ENCODE peak calls at places on chromosomes 12 and 14, in ten cellular contexts. D is pancreas, V is left ventricle myocardium inferior, L is uterus, W is GM20000, T is A549, Q is mucosa of descending colon, H is retinal pigment epithelial cell, N is RWPE1, X is astrocyte. E is an unnamed sample.

GRCh38 chr14:72291908-72292688 is 359.9 kb downstream of the RGS6 start:
- DNase-seq in H (no peak), N (peak), X (peak), L (no peak), Q (no peak), V (no peak), T (peak), W (peak), D (no peak), E (peak)

GRCh38 chr12:110687770-110688169 is 1.1 kb downstream of the HVCN1 start:
- DNase-seq in D (no peak), Q (no peak), W (peak), H (no peak), T (no peak), N (no peak), V (no peak), L (no peak), X (no peak), E (peak)

GRCh38 chr14:101116065-101116464 is 212.5 kb upstream of the RTL1 start:
- DNase-seq in W (no peak), T (no peak), Q (no peak), D (no peak), X (no peak), L (no peak), H (no peak), V (no peak), N (no peak), E (no peak)

GRCh38 chr12:62640910-62641448 is 174.4 kb downstream of the MON2 start:
- DNase-seq in W (peak), Q (no peak), H (peak), V (no peak), D (no peak), X (peak), N (no peak), L (no peak), T (peak), E (peak)

GRCh38 chr12:14399871-14400270 is 34.4 kb downstream of the ATF7IP start:
- DNase-seq in V (no peak), Q (no peak), W (no peak), N (peak), T (no peak), D (no peak), H (peak), L (no peak), X (peak), E (peak)

GRCh38 chr12:79435742-79436141 is 255.0 kb downstream of the PAWR start:
- DNase-seq in D (no peak), V (no peak), N (no peak), Q (no peak), X (no peak), T (no peak), L (no peak), W (no peak), H (no peak), E (no peak)

GRCh38 chr14:50225067-50225973 is 6.1 kb downstream of the SOS2 start:
- DNase-seq in N (peak), V (no peak), L (no peak), H (peak), Q (no peak), W (no peak), X (peak), D (no peak), T (no peak), E (no peak)

GRCh38 chr12:45762185-45763110 is 32.9 kb downstream of the ARID2 start:
- DNase-seq in T (peak), V (no peak), L (no peak), X (peak), H (no peak), W (peak), N (peak), Q (no peak), D (no peak), E (peak)

GRCh38 chr12:57299514-57300016 is 48.6 kb upstream of the STAC3 start:
- DNase-seq in Q (no peak), N (no peak), D (no peak), L (no peak), H (no peak), V (no peak), X (peak), T (no peak), W (no peak), E (no peak)

GRCh38 chr12:19530631-19531020 is 91.3 kb downstream of the AEBP2 start:
- DNase-seq in X (peak), W (no peak), L (no peak), H (no peak), D (no peak), V (no peak), T (no peak), Q (no peak), N (peak), E (no peak)

GRCh38 chr14:23009939-23010718 is at the start of gene C14orf93:
- DNase-seq in W (peak), V (peak), T (peak), H (no peak), N (peak), X (peak), L (peak), D (peak), Q (peak), E (peak)

GRCh38 chr14:34009956-34010355 is 59.1 kb upstream of the EGLN3 start:
- DNase-seq in H (no peak), Q (no peak), X (no peak), L (no peak), V (no peak), N (no peak), T (no peak), W (no peak), D (no peak), E (no peak)

GRCh38 chr12:122841544-122842321 is 6.5 kb downstream of the HIP1R start:
- DNase-seq in Q (no peak), X (peak), T (no peak), H (no peak), V (no peak), D (peak), W (no peak), N (no peak), L (no peak), E (no peak)

GRCh38 chr12:102407776-102408486 is 72.4 kb downstream of the IGF1 start:
- DNase-seq in X (peak), V (no peak), T (peak), W (no peak), D (no peak), L (peak), H (no peak), Q (no peak), N (no peak), E (no peak)

GRCh38 chr12:109500406-109501185 is 23.2 kb downstream of the UBE3B start:
- DNase-seq in D (no peak), H (no peak), Q (no peak), N (no peak), X (no peak), L (no peak), V (no peak), T (no peak), W (no peak), E (no peak)

GRCh38 chr12:5690240-5690639 is 254.8 kb downstream of the ANO2 start:
- DNase-seq in W (no peak), N (no peak), T (no peak), L (no peak), D (no peak), H (no peak), X (no peak), Q (no peak), V (no peak), E (no peak)

GRCh38 chr12:52585951-52586350 is 12.3 kb upstream of the KRT74 start:
- DNase-seq in W (no peak), N (no peak), L (no peak), T (no peak), H (no peak), X (no peak), D (no peak), V (no peak), Q (no peak), E (peak)

GRCh38 chr12:54759751-54760150 is 94.6 kb upstream of the MUCL1 start:
- DNase-seq in V (no peak), X (no peak), W (peak), T (peak), H (no peak), Q (no peak), L (no peak), D (no peak), N (no peak), E (peak)

GRCh38 chr12:12693111-12693671 is 2.8 kb downstream of the GPR19 start:
- DNase-seq in L (no peak), T (no peak), V (no peak), Q (no peak), W (no peak), H (no peak), D (no peak), X (no peak), N (no peak), E (no peak)

GRCh38 chr12:3132636-3133409 is 55.6 kb downstream of the TSPAN9 start:
- DNase-seq in N (no peak), T (no peak), H (no peak), V (peak), D (no peak), W (no peak), Q (no peak), X (peak), L (peak), E (no peak)

GRCh38 chr12:124867389-124867930 is 3.8 kb upstream of the SCARB1 start:
- DNase-seq in W (no peak), V (no peak), Q (no peak), H (peak), T (peak), D (no peak), N (peak), X (peak), L (no peak), E (no peak)

GRCh38 chr12:117059156-117059555 is 40.1 kb downstream of the TESC start:
- DNase-seq in H (no peak), D (peak), W (no peak), Q (no peak), V (no peak), X (no peak), N (no peak), T (no peak), L (no peak), E (no peak)

GRCh38 chr12:92349635-92350034 is 204.0 kb upstream of the BTG1 start:
- DNase-seq in V (no peak), D (no peak), Q (no peak), N (no peak), T (no peak), W (no peak), H (no peak), L (no peak), X (no peak), E (no peak)

GRCh38 chr14:72023128-72024042 is 91.2 kb downstream of the RGS6 start:
- DNase-seq in H (no peak), L (no peak), W (no peak), D (no peak), X (no peak), Q (no peak), V (no peak), N (peak), T (no peak), E (no peak)

GRCh38 chr14:99549684-99550083 is 54.3 kb downstream of the CCDC85C start:
- DNase-seq in X (no peak), L (no peak), V (no peak), N (no peak), H (no peak), D (no peak), T (no peak), W (no peak), Q (no peak), E (no peak)

GRCh38 chr12:14836336-14837210 is 6.8 kb downstream of the ART4 start:
- DNase-seq in X (peak), W (no peak), V (no peak), T (peak), L (no peak), D (no peak), Q (no peak), H (no peak), N (peak), E (no peak)

GRCh38 chr12:132478845-132479244 is 11.1 kb upstream of the FBRSL1 start:
- DNase-seq in T (no peak), H (no peak), X (no peak), V (no peak), Q (no peak), D (peak), N (no peak), L (no peak), W (no peak), E (no peak)

DNA sequence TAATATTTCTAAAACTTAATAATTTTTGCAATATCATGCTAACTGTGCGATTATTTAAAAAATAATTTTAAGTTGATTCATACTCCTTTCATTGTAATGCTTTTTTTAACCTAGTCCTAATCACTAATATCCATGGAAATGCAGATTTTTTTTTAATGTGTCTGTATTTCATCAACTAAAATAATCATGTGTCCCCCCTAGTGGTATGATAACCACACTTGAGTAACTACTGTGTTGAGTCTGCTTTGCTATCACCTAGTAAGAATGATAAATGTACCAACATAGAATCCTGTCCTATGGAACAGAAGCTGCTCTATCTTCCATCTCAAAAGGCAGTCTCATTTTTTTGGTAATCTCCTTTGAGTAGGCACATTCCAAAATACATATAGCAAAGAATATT is 19.1 kb upstream of the SYNE2 start:
- DNase-seq in T (peak), H (no peak), X (no peak), L (no peak), V (no peak), Q (no peak), D (no peak), W (no peak), N (no peak), E (no peak)
- TF ChIP-seq CTCF in T (no peak), H (no peak), X (no peak), L (no peak), V (no peak), Q (no peak), D (no peak), W (no peak), N (no peak), E (no peak)

GRCh38 chr12:75505706-75506312 is 5.6 kb downstream of the KRR1 start:
- DNase-seq in W (no peak), D (no peak), Q (no peak), T (peak), V (no peak), H (no peak), N (no peak), L (no peak), X (no peak), E (no peak)

GRCh38 chr12:75508159-75508558 is 3.2 kb downstream of the KRR1 start:
- DNase-seq in Q (no peak), H (no peak), D (no peak), X (no peak), N (no peak), W (no peak), V (no peak), T (no peak), L (no peak), E (no peak)

GRCh38 chr12:75509621-75510020 is 1.8 kb downstream of the KRR1 start:
- DNase-seq in T (no peak), V (no peak), X (no peak), Q (no peak), H (no peak), N (no peak), D (no peak), W (no peak), L (no peak), E (no peak)

DNA sequence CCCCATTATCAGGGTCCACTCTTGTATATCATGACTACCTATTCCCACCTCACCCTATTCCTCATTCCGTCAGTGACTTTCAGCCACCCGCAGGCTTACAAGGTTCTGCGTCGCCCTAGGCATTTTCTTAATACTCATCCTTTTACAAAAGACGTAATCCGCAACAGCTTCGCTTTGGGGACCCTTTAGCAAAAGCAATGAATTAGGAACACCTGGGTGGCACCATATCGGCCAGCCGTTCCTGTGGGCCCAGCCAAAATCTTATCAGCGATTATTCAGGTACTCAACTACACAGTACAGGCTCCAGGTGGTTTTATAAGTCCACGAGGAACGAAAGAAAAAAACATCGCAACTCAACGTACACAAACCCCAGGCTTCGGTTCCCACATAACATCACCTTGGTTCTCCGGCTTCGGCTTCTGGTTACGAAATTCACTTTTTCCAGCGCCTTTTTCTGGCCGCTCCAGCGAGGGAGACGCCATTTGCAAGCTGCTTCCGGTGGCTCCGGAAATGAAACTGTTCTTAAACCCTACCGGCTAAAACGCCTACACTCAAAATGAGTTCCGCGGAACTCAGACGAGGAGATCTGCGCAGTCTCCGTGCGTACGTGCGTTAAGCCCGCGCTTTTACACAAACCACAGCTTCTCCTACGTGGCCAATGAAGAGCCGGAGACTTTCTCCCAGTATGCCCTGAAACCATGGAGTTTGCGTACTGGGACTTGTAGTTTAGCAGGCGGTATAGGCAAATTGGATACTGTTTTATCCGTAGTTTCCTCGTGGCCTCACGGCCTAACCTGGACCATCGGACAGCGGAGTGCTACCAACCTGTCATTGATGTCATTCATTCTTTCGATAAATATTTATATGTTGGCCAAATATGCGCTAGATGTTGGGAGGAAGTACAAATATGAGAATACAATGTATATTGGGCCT is at the start of gene KRR1:
- DNase-seq in V (peak), Q (peak), N (peak), W (peak), D (peak), X (peak), L (peak), H (peak), T (peak), E (peak)
- TF ChIP-seq CTCF in V (peak), Q (no peak), N (no peak), W (no peak), D (no peak), X (no peak), L (no peak), H (no peak), T (no peak), E (no peak)

GRCh38 chr12:84497819-84498218 is 414.8 kb downstream of the SLC6A15 start:
- DNase-seq in V (no peak), X (no peak), H (no peak), T (peak), D (no peak), N (no peak), Q (no peak), W (no peak), L (no peak), E (peak)
- TF ChIP-seq CTCF in V (no peak), X (no peak), H (peak), T (peak), D (no peak), N (peak), Q (no peak), W (no peak), L (no peak), E (peak)

GRCh38 chr14:51401756-51402155 is 161.7 kb downstream of the TMX1 start:
- DNase-seq in L (no peak), Q (no peak), V (peak), W (no peak), X (no peak), D (no peak), N (no peak), H (no peak), T (no peak), E (no peak)

GRCh38 chr14:51401272-51401671 is 161.2 kb downstream of the TMX1 start:
- DNase-seq in T (peak), N (no peak), Q (no peak), L (no peak), W (no peak), X (peak), H (no peak), D (no peak), V (no peak), E (no peak)

GRCh38 chr14:51396222-51396815 is 156.3 kb downstream of the TMX1 start:
- DNase-seq in L (peak), Q (no peak), H (peak), X (peak), N (peak), D (no peak), T (peak), V (no peak), W (no peak), E (no peak)

GRCh38 chr14:51400142-51400541 is 160.1 kb downstream of the TMX1 start:
- DNase-seq in L (no peak), V (no peak), D (no peak), H (no peak), X (no peak), T (no peak), Q (no peak), W (no peak), N (no peak), E (no peak)

DNA sequence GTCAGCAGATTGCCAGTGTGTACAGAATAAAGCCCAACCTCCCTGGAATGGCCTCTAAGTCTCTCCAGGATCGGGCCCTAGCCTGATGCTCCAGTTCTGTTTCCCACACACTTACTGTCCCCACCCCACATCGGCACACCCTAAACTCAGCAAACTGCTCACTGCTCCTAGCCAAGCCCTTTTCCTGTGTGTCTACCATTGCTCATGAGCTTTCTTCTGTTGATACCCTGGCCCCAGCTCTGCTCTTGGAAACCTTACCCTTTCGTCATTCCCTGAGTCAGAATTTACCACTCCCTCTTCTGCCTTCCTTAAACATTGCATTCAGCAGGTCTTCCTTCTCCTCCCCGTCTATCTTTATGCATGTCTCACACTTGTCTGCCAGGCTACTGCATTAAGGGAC is 158.9 kb downstream of the TMX1 start:
- DNase-seq in L (no peak), H (no peak), T (peak), N (peak), D (no peak), X (peak), Q (no peak), W (no peak), V (no peak), E (no peak)
- TF ChIP-seq CTCF in L (no peak), H (no peak), T (no peak), N (no peak), D (no peak), X (no peak), Q (no peak), W (no peak), V (no peak), E (no peak)

GRCh38 chr14:54488318-54488645 is 498 bp downstream of the GMFB start:
- DNase-seq in T (no peak), H (no peak), L (no peak), V (no peak), N (peak), W (no peak), D (no peak), X (no peak), Q (no peak), E (no peak)

GRCh38 chr14:54489318-54489683 is 521 bp upstream of the GMFB start:
- DNase-seq in L (no peak), Q (no peak), V (no peak), D (no peak), T (no peak), X (no peak), H (no peak), W (no peak), N (no peak), E (no peak)

GRCh38 chr14:54487771-54488170 is 1.0 kb downstream of the GMFB start:
- DNase-seq in H (peak), Q (no peak), D (no peak), L (no peak), N (peak), T (peak), V (no peak), W (peak), X (peak), E (no peak)

GRCh38 chr14:54489731-54490447 is 1.1 kb upstream of the GMFB start:
- DNase-seq in D (no peak), L (no peak), W (no peak), X (no peak), T (no peak), V (no peak), N (no peak), Q (no peak), H (no peak), E (no peak)

DNA sequence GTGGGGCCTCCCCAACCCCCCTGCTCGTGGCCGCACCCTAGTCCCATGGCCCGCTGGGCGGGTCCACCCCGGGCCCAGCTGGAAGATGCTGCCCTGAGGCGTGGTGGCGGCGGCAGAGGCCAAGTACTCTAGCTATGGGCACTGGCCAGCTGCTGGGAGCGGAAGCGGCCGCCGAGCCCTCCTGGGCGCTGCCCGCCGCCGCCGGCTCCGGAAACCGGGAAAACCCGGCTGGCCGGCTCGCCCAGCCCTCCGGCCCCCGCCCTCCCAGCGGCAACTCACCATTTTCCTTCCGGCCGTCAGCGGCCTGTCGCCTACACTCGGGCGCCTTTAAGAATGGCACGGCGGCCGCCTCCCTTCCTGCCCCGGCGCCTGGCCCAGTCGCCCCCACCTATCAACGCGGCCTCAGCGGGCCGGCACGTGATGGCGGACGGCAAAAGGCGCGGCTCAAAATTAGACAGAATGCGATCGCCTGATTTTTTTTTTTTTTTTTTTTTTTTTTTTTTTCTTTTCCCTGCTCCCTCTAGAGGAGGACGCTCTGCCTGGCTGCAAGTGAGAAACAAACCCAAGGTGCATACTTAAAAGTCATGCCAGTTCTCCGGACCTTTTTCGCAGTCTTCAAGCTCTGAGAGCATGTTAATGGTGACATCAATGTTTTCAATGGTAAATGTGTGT is at the start of gene GMFB:
- DNase-seq in L (peak), Q (peak), N (peak), T (peak), H (peak), V (peak), X (peak), W (peak), D (peak), E (peak)
- TF ChIP-seq CTCF in L (peak), Q (no peak), N (peak), T (peak), H (peak), V (peak), X (peak), W (no peak), D (peak), E (peak)